ENCODE peak calls at places on chromosomes 13 and 19, in six cellular contexts. E is fibroblast of lung, G is endothelial cell of umbilical vein, L is tibial nerve, R is neural progenitor cell, Y is A673. T is an unnamed sample.

GRCh38 chr13:114134111-114134943 is 1.9 kb upstream of the RASA3 start:
- DNase-seq in Y (no peak), E (no peak), G (no peak), L (no peak), R (peak), T (peak)

GRCh38 chr19:47593860-47594259 is 15.1 kb upstream of the BICRA start:
- DNase-seq in G (no peak), R (no peak), E (no peak), L (no peak), Y (no peak), T (no peak)

GRCh38 chr13:41823486-41823885 is 137.4 kb downstream of the VWA8 start:
- DNase-seq in R (no peak), E (peak), G (no peak), Y (no peak), L (no peak), T (no peak)

GRCh38 chr19:14473915-14474578 is 1.1 kb downstream of the PTGER1 start:
- DNase-seq in E (peak), G (no peak), Y (no peak), L (no peak), R (no peak), T (peak)

GRCh38 chr13:48038763-48039162 is 1.2 kb downstream of the NUDT15 start:
- DNase-seq in E (no peak), G (no peak), R (peak), Y (no peak), L (no peak), T (peak)

GRCh38 chr13:23500858-23501257 is 67.4 kb upstream of the SACS start:
- DNase-seq in L (no peak), E (peak), G (no peak), R (no peak), Y (peak), T (peak)

GRCh38 chr13:42999491-42999890 is 7.5 kb upstream of the EPSTI1 start:
- DNase-seq in Y (no peak), L (no peak), R (no peak), G (no peak), E (no peak), T (no peak)

GRCh38 chr19:18559685-18560084 is 2.0 kb downstream of the KXD1 start:
- DNase-seq in E (no peak), Y (no peak), R (no peak), L (no peak), G (no peak), T (no peak)

GRCh38 chr19:58350871-58351557 is 2.3 kb downstream of the A1BG start:
- DNase-seq in E (no peak), R (no peak), Y (no peak), L (no peak), G (no peak), T (no peak)

DNA sequence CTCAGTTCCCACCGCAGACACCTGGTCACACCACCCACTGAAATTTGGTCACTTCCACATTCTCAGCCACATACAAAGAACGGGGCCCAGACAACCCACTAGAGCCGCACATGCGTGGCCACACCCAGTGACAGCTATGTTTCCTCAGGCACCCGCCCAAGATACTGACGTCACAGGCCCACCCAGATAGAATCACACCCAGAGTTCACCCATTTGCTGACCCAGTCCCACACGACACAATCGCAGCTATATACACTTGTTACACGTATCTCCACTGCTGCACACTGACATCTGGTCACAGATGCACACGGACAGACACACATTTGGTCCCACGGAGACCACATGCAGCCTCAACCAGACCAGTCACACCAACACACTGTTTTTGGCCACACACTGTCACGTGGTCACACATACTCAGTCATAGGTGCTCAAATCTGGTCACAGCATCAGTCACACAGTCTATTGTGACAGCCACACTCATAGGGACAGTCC is 2.9 kb downstream of the NUMBL start:
- DNase-seq in Y (no peak), G (no peak), E (peak), R (no peak), L (peak), T (peak)
- H3K27ac ChIP-seq in Y (no peak), G (no peak), E (peak), R (no peak), L (peak), T (peak)

GRCh38 chr19:48815870-48816501 is 5.2 kb upstream of the BCAT2 start:
- DNase-seq in E (peak), Y (no peak), L (no peak), R (no peak), G (no peak), T (no peak)

GRCh38 chr19:48814895-48815294 is 4.1 kb upstream of the BCAT2 start:
- DNase-seq in G (no peak), Y (no peak), L (no peak), E (no peak), R (no peak), T (no peak)

GRCh38 chr19:48813123-48813911 is 2.5 kb upstream of the BCAT2 start:
- DNase-seq in E (no peak), Y (no peak), G (no peak), R (peak), L (no peak), T (no peak)

GRCh38 chr19:48810151-48810550 is 678 bp downstream of the BCAT2 start:
- DNase-seq in G (peak), E (no peak), R (no peak), L (no peak), Y (no peak), T (peak)

DNA sequence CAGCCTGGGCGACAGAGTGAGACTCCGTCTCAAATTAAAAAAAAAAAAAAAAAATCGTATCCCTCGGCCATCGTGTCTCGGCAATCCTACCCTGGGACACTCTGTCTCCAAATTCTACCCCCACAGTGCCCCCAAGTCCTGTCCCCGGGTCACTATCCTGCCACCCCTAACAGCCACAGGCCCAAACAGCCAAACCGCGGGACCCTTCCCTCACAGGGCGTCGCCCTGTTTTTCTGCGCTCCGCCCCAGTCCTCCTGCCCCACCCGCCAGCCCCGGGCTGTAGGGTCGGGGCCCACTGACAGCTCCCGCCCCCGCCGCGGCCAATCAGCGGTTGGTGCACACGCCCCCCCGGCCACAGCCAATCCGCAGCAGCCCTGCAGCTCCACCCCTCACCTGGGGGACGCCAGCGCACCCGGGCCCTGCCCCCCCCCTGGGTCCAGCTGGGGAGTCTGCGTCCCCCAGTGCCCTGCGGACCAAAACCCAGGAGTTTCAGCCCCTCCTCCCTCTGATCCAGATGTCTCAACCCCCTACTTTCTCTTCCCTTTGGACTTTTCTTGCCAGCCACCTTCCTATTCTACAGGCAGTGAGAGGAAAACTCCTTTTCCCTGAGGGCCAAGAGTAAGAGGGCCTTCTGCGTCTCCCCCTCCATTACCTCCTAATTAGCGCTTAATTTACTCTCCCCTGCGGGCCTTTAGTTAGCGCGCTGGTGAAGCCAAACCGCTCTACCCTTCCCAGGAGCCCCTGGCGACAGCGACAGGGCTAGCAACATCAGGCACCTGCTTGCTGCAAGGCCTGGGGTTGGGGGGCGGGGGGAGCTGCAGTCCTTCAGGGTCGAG is 1.5 kb upstream of the BCAT2 start:
- DNase-seq in R (peak), G (peak), Y (peak), E (peak), L (peak), T (peak)
- H3K27ac ChIP-seq in R (peak), G (no peak), Y (peak), E (no peak), L (peak), T (no peak)

DNA sequence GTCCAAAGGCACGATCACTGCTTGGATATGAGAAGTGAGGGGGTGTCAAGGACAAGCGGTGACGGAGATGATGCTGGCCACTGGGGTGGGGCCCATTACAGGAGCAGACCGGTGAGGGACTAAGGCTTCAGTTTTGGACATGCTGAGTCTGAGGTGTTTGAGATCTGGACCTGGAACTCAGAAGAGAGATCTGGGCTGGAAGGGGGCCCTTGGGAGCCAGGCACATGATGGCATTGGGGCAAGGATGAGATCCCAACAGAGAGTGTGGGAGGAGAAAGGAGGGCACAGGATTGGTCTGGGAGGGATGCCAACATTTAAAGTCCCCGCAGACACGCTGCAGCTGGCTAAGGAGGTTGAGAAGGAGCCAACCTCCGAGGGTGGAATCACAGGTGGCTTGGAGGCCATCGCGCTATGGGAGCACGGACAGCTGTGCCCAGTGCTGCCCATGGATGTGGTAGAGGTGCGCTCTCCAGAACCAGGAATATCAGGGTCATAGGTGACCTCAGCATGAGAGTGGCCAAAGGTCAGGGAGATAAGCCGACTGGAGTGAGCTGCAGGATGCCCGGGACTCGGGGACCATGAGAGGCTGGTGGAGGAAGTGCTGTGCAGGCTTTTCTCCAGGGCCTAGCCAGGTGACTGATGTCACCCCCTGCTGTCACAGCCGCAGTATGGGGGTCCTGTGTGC is 21.8 kb downstream of the DHRS12 start:
- DNase-seq in Y (peak), G (no peak), E (no peak), L (no peak), R (no peak), T (no peak)
- H3K27ac ChIP-seq in Y (no peak), G (no peak), E (no peak), L (no peak), R (no peak), T (no peak)

GRCh38 chr13:113034451-113035208 is 65.6 kb downstream of the MCF2L start:
- DNase-seq in L (no peak), Y (peak), E (peak), R (peak), G (peak), T (peak)
- H3K27ac ChIP-seq in L (no peak), Y (no peak), E (no peak), R (no peak), G (no peak), T (no peak)

GRCh38 chr13:99565478-99566124 is 64.3 kb downstream of the TM9SF2 start:
- DNase-seq in G (no peak), Y (no peak), E (peak), R (no peak), L (no peak), T (no peak)
- H3K27ac ChIP-seq in G (no peak), Y (no peak), E (no peak), R (no peak), L (no peak), T (no peak)

GRCh38 chr19:21590868-21591267 is 85.5 kb downstream of the ZNF429 start:
- DNase-seq in Y (no peak), R (no peak), G (no peak), L (no peak), E (no peak), T (no peak)

GRCh38 chr19:21593008-21593427 is 87.6 kb downstream of the ZNF429 start:
- DNase-seq in G (no peak), R (no peak), Y (no peak), L (no peak), E (no peak), T (no peak)

GRCh38 chr19:21593934-21594844 is 88.8 kb downstream of the ZNF429 start:
- DNase-seq in R (no peak), G (no peak), E (no peak), L (no peak), Y (no peak), T (peak)

DNA sequence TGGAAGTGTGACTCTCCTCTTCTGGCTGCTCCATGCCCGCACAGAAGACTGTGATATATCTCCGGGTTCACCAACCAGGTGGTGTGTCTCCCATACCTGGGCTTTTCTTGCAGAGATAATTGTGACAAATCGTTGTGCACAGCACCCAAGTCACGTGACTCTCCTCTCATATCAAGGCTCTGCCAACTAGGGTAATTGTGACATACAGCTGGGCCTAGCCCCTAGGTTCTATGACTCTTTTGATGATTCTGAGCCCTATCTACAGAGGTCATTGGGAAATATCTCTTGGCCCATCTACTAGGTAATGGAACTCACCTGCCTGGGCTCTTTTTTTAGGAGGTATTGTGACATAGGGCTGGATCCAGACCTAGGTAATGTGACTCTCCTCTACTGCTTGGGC is 89.8 kb downstream of the ZNF429 start:
- DNase-seq in Y (no peak), G (no peak), E (no peak), L (no peak), R (no peak), T (no peak)
- H3K27ac ChIP-seq in Y (no peak), G (no peak), E (no peak), L (no peak), R (no peak), T (no peak)

GRCh38 chr13:29021311-29021710 is 201.2 kb downstream of the MTUS2 start:
- DNase-seq in G (no peak), E (no peak), R (no peak), Y (no peak), L (no peak), T (no peak)
- H3K27ac ChIP-seq in G (no peak), E (no peak), R (no peak), Y (no peak), L (no peak), T (no peak)